ENCODE peak calls at places on chromosomes 1 and 21, in seven cellular contexts. One of them, this sample, is unnamed.

GRCh38 chr1:66416295-66416694 is 117.7 kb upstream of the SGIP1 start:
- DNase-seq in activated B cell treated with CpG ODN at 0.5 μM for 24 hours: no peak
- DNase-seq in retina: no peak
- DNase-seq in foreskin fibroblast: peak; percentile 79
- DNase-seq in fibroblast of mammary gland: peak; percentile 71
- DNase-seq in iris pigment epithelial cell: peak; percentile 75
- DNase-seq in colonic mucosa: no peak
- DNase-seq in this sample: no peak

GRCh38 chr1:72431810-72432209 is 149.5 kb upstream of the NEGR1 start:
- DNase-seq in activated B cell treated with CpG ODN at 0.5 μM for 24 hours: no peak
- DNase-seq in retina: no peak
- DNase-seq in foreskin fibroblast: peak; percentile 42
- DNase-seq in fibroblast of mammary gland: no peak
- DNase-seq in iris pigment epithelial cell: no peak
- DNase-seq in colonic mucosa: no peak
- DNase-seq in this sample: no peak

GRCh38 chr21:33650929-33651505 is 8.7 kb downstream of the ITSN1 start:
- DNase-seq in activated B cell treated with CpG ODN at 0.5 μM for 24 hours: no peak
- DNase-seq in retina: no peak
- DNase-seq in foreskin fibroblast: no peak
- DNase-seq in fibroblast of mammary gland: no peak
- DNase-seq in iris pigment epithelial cell: peak; percentile 39
- DNase-seq in colonic mucosa: no peak
- DNase-seq in this sample: no peak

GRCh38 chr1:226624526-226624925 is 76.0 kb downstream of the STUM start:
- DNase-seq in activated B cell treated with CpG ODN at 0.5 μM for 24 hours: no peak
- DNase-seq in retina: no peak
- DNase-seq in foreskin fibroblast: peak; percentile 73
- DNase-seq in fibroblast of mammary gland: peak; percentile 38
- DNase-seq in iris pigment epithelial cell: peak; percentile 30
- DNase-seq in colonic mucosa: no peak
- DNase-seq in this sample: peak; percentile 53

GRCh38 chr1:24351247-24351646 is 32.1 kb downstream of the GRHL3 start:
- DNase-seq in activated B cell treated with CpG ODN at 0.5 μM for 24 hours: no peak
- DNase-seq in retina: no peak
- DNase-seq in foreskin fibroblast: no peak
- DNase-seq in fibroblast of mammary gland: no peak
- DNase-seq in iris pigment epithelial cell: no peak
- DNase-seq in colonic mucosa: no peak
- DNase-seq in this sample: no peak

GRCh38 chr1:29317063-29317915 is 81.0 kb downstream of the PTPRU start:
- DNase-seq in activated B cell treated with CpG ODN at 0.5 μM for 24 hours: no peak
- DNase-seq in retina: no peak
- DNase-seq in foreskin fibroblast: no peak
- DNase-seq in fibroblast of mammary gland: no peak
- DNase-seq in iris pigment epithelial cell: no peak
- DNase-seq in colonic mucosa: no peak
- DNase-seq in this sample: no peak

GRCh38 chr1:5936126-5936525 is 56.1 kb downstream of the NPHP4 start:
- DNase-seq in activated B cell treated with CpG ODN at 0.5 μM for 24 hours: no peak
- DNase-seq in retina: no peak
- DNase-seq in foreskin fibroblast: no peak
- DNase-seq in fibroblast of mammary gland: no peak
- DNase-seq in iris pigment epithelial cell: no peak
- DNase-seq in colonic mucosa: no peak
- DNase-seq in this sample: no peak

GRCh38 chr1:210776722-210777121 is 357.2 kb downstream of the KCNH1 start:
- DNase-seq in activated B cell treated with CpG ODN at 0.5 μM for 24 hours: no peak
- DNase-seq in retina: no peak
- DNase-seq in foreskin fibroblast: no peak
- DNase-seq in fibroblast of mammary gland: no peak
- DNase-seq in iris pigment epithelial cell: no peak
- DNase-seq in colonic mucosa: no peak
- DNase-seq in this sample: no peak

This sample was measured in H54.